ENCODE peak calls at places on chromosomes 1 and 21, in four cellular contexts. H is astrocyte of the spinal cord; P is activated CD8-positive, alpha-beta memory T cell treated with anti-CD3 and anti-CD28 coated beads for 1 hour; E is fibroblast of gingiva. T is an unnamed sample.

GRCh38 chr1:111967886-111968285 is 21.6 kb downstream of the KCND3 start:
- DNase-seq in E (no peak), P (no peak), H (no peak), T (no peak)

GRCh38 chr1:169466259-169467230 is 19.2 kb downstream of the SLC19A2 start:
- DNase-seq in H (peak), E (peak), P (no peak), T (no peak)

GRCh38 chr1:62530516-62531154 is 66.7 kb upstream of the ANGPTL3 start:
- DNase-seq in E (peak), P (no peak), H (peak), T (no peak)

GRCh38 chr1:162003061-162003824 is 20.4 kb downstream of the OLFML2B start:
- DNase-seq in H (peak), P (no peak), E (peak), T (no peak)

GRCh38 chr1:245113649-245114048 is 41.1 kb upstream of the KIF26B start:
- DNase-seq in P (no peak), E (no peak), H (no peak), T (no peak)

GRCh38 chr21:27225142-27225541 is 258.3 kb upstream of the ADAMTS5 start:
- DNase-seq in H (peak), E (peak), P (no peak), T (no peak)

GRCh38 chr1:221892301-221892830 is 150.5 kb upstream of the DUSP10 start:
- DNase-seq in E (peak), H (no peak), P (no peak), T (no peak)

GRCh38 chr1:44842763-44843655 is at the start of gene PTCH2:
- DNase-seq in P (peak), H (peak), E (peak), T (no peak)

GRCh38 chr1:40575336-40575735 is 43.9 kb downstream of the ZNF684 start:
- DNase-seq in H (no peak), E (no peak), P (no peak), T (no peak)

GRCh38 chr1:241090798-241091197 is 266.2 kb downstream of the RGS7 start:
- DNase-seq in E (no peak), H (no peak), P (no peak), T (no peak)

T was measured in central memory CD8-positive, alpha-beta T cell.